ENCODE peak calls at places on chromosomes 1 and 21, in five cellular contexts. A, U, Q, W and Y are unnamed samples.

GRCh38 chr1:167774710-167775109 is 52.9 kb downstream of the MPZL1 start:
- DNase-seq in U (peak; percentile 43), A (no peak), W (no peak), Q (no peak), Y (no peak)

GRCh38 chr1:7630378-7630777 is 140.7 kb upstream of the VAMP3 start:
- DNase-seq in W (no peak), Q (no peak), A (no peak), U (no peak), Y (no peak)

GRCh38 chr1:54120698-54121481 is 31.9 kb downstream of the CDCP2 start:
- DNase-seq in U (no peak), A (no peak), W (no peak), Q (peak; percentile 63), Y (no peak)

GRCh38 chr1:29341936-29342335 is 105.6 kb downstream of the PTPRU start:
- DNase-seq in A (no peak), W (no peak), Q (no peak), U (no peak), Y (no peak)

GRCh38 chr1:200640373-200641174 is 20.0 kb upstream of the KIF14 start:
- DNase-seq in Q (no peak), U (no peak), W (peak; percentile 34), A (no peak), Y (no peak)

GRCh38 chr1:94641990-94642389 is 100.4 kb upstream of the F3 start:
- DNase-seq in W (peak; percentile 79), Q (no peak), U (no peak), A (no peak), Y (no peak)

GRCh38 chr1:98019747-98020146 is 98.9 kb upstream of the DPYD start:
- DNase-seq in Q (no peak), U (no peak), A (no peak), W (peak; percentile 11), Y (no peak)

GRCh38 chr21:26389971-26390641 is 183.0 kb downstream of the CYYR1 start:
- DNase-seq in Q (no peak), A (no peak), U (peak; percentile 47), W (peak; percentile 86), Y (no peak)

GRCh38 chr1:84366786-84367185 is 31.5 kb upstream of the DNASE2B start:
- DNase-seq in W (no peak), A (no peak), U (no peak), Q (no peak), Y (no peak)

GRCh38 chr1:81803423-81804103 is 2.8 kb downstream of the ADGRL2 start:
- DNase-seq in U (peak; percentile 66), W (no peak), A (peak; percentile 40), Q (no peak), Y (peak; percentile 77)

GRCh38 chr1:13830170-13830569 is 130.2 kb downstream of the PRDM2 start:
- DNase-seq in W (no peak), U (no peak), Q (no peak), A (no peak), Y (no peak)

GRCh38 chr1:20785907-20786309 is 1.2 kb downstream of the HP1BP3 start:
- DNase-seq in A (no peak), Q (no peak), W (peak; percentile 45), U (no peak), Y (no peak)

GRCh38 chr1:1260843-1261560 is 12.7 kb downstream of the UBE2J2 start:
- DNase-seq in Q (no peak), A (no peak), U (no peak), W (no peak), Y (no peak)

GRCh38 chr1:200053639-200054038 is 26.1 kb downstream of the NR5A2 start:
- DNase-seq in W (no peak), A (no peak), U (no peak), Q (no peak), Y (no peak)

GRCh38 chr21:26351661-26352060 is 181.1 kb upstream of the APP start:
- DNase-seq in Q (no peak), U (no peak), W (peak; percentile 20), A (no peak), Y (no peak)

GRCh38 chr1:86068126-86068805 is 88.3 kb downstream of the COL24A1 start:
- DNase-seq in Q (no peak), W (no peak), U (no peak), A (peak; percentile 28), Y (no peak)

GRCh38 chr1:32816676-32817158 is 441 bp downstream of the YARS1 start:
- DNase-seq in Q (no peak), U (no peak), W (peak; percentile 35), A (no peak), Y (no peak)

GRCh38 chr1:180157576-180158057 is 2.9 kb downstream of the QSOX1 start:
- DNase-seq in A (no peak), Q (no peak), W (peak; percentile 39), U (no peak), Y (no peak)

GRCh38 chr1:17075470-17076255 is 21.8 kb upstream of the SDHB start:
- DNase-seq in Q (peak; percentile 80), A (peak; percentile 87), U (peak; percentile 21), W (peak; percentile 72), Y (no peak)

GRCh38 chr1:23639460-23639859 is 52.1 kb upstream of the RPL11 start:
- DNase-seq in U (no peak), W (no peak), Q (no peak), A (no peak), Y (no peak)

GRCh38 chr1:161207173-161207572 is 5.0 kb downstream of the NDUFS2 start:
- DNase-seq in W (no peak), A (no peak), Q (no peak), U (peak; percentile 93), Y (no peak)

DNA sequence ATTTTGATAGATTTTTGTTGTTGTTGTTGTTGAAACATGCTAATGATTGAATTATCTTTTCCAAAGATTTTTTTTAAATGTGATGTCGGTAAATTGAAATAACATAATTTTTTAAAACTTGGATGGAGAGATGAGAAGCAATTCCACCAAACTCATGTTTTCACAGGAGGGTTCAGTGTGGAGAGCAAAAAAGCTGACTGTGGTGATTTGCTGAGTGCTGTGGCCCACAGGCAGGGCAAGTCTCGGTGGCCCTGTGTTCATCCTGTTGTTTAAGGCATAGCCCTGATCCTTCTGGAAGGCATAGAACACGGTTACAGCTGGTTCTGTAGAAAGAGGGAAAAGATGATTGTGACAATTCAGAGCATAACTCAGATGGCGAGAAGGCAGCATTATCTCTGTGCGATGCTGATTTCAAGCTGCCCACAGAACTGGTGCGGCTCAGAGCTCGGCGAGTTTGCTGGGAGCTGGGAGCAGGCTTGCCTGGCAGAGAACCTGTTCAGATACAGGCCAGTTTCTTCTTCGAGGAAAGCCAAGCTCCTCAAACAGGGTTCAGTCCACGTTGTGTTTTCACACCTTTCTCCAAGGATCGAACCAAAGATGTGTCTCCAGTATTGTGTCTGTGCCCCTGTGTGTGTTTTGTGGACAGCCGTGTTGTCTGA is 127.1 kb downstream of the HUNK start:
- DNase-seq in Q (no peak), U (no peak), A (no peak), W (no peak), Y (no peak)
- H2BK12ac ChIP-seq in Q (no peak overlapping the region), U (no peak overlapping the region), A (no peak overlapping the region), W (no peak overlapping the region), Y (no peak overlapping the region)

GRCh38 chr1:174077755-174078490 is 55.8 kb upstream of the RC3H1 start:
- DNase-seq in Q (no peak), W (peak; percentile 85), A (peak; percentile 37), U (no peak), Y (no peak)

GRCh38 chr1:174072546-174072945 is 50.4 kb upstream of the RC3H1 start:
- DNase-seq in A (no peak), Q (no peak), U (peak; percentile 28), W (no peak), Y (no peak)

GRCh38 chr1:174079796-174080195 is 57.6 kb upstream of the RC3H1 start:
- DNase-seq in U (no peak), A (no peak), Q (no peak), W (peak; percentile 45), Y (no peak)

GRCh38 chr1:174074757-174075156 is 52.6 kb upstream of the RC3H1 start:
- DNase-seq in Q (no peak), A (no peak), W (no peak), U (peak; percentile 34), Y (no peak)

GRCh38 chr1:174075245-174075692 is 53.1 kb upstream of the RC3H1 start:
- DNase-seq in W (no peak), Q (no peak), A (no peak), U (no peak), Y (no peak)
- H2BK12ac ChIP-seq in W (no peak overlapping the region), Q (no peak overlapping the region), A (no peak overlapping the region), U (no peak overlapping the region), Y (no peak overlapping the region)

DNA sequence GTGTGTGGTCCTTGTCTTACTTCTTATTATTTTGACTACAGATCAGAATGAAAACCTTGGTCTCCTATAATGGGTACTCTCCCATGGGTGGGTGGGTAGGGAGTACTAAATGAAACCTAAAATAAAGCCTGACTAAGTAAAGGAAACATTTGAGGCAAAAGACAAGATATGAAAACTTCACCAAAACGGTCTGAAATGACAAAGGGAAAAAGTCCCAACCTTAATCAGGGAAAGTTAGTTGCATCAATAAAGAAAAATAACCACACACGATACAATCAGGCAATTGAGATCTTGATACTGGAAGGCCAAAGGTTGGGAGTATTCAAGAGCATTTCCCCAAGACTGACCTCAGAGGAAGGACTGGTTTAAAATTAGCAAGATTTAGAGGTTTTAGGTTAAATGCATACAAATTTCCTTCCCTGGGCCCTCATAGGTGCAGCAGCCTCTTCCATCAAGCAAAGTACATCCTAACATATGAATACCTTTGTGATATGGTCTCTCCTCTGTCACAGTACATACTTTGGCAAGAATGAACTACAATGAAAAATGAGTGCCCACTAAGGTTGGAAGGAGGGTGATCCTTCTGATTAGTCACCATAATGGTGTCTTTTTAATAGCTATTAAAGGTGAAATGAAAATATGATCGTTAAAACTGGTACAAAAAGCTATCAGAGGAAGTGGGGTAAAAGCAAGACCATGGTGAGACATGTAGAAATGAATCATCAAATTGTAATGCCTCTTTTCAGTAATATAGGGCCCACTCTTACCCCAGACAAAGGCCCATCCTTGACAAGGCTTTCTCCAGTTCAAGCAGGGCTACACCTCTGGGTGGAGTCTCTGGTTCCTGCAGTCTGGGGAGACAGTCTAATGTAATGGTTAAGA is 15.3 kb upstream of the TNFSF4 start:
- DNase-seq in A (no peak), Q (no peak), W (no peak), U (no peak), Y (no peak)
- H2BK12ac ChIP-seq in A (no peak overlapping the region), Q (no peak overlapping the region), W (no peak overlapping the region), U (no peak overlapping the region), Y (no peak overlapping the region)

DNA sequence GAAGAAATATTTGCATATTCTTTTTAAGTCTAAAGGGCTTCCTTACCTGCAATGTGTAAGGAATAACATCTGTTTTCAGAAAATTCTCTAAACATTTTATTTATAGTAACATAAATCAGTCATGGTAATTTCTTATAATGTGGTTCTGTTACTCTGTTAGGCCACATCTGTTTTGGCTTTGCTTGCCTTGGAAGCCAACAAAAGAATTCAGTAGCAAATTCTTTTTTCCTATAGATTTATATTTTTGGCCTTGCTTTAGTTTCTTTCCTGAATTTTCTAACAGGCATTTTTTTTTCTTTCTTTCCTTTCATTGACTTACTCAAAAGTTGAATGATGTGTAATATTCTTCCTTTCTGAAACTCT is 72.2 kb downstream of the OSBPL9 start:
- DNase-seq in Q (no peak), W (no peak), U (no peak), A (no peak), Y (no peak)
- H2BK12ac ChIP-seq in Q (no peak overlapping the region), W (no peak overlapping the region), U (no peak overlapping the region), A (no peak overlapping the region), Y (no peak overlapping the region)

DNA sequence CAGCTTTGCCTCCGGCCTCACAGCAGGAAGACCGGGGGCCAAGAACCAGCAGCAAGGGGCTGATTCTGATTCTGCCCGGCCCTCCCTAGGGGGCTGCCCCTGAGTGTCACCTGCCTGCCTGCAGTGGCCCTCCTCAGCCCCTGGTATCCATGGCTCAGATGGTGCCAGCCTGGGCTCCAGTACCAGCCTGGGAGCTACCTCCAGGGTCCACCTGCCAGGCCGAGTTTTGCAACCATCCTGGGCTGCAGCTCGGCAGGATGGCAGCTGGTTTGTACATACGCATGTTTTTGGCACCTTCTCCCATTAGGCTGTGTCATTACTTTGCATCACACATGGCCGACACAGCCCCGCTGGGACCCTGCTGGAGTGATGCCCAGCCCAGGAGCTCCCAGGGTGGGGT is 93.3 kb upstream of the WNT4 start:
- DNase-seq in Q (no peak), A (no peak), W (no peak), U (no peak), Y (no peak)
- H2BK12ac ChIP-seq in Q (peak overlapping the region; percentile 50), A (no peak overlapping the region), W (no peak overlapping the region), U (no peak overlapping the region), Y (peak overlapping the region; percentile 19)